ENCODE peak calls at places on chromosomes 13 and 19, in eight cellular contexts. One of them, this sample, is unnamed.

GRCh38 chr19:34244611-34245299 is 9.6 kb upstream of the GARRE1 start:
- DNase-seq in endothelial cell: no peak
- DNase-seq in cerebellar cortex: no peak
- DNase-seq in GM03348: peak; percentile 56
- DNase-seq in HS-27A: no peak
- DNase-seq in NCI-H1092 treated with DMSO at 0.1 percent for 48 hours: no peak
- DNase-seq in activated T-cell treated with anti-CD3 and anti-CD28 coated beads, Interleukin-2, amount 50 U/mL, for 72 hours: no peak
- DNase-seq in H54: no peak
- DNase-seq in this sample: no peak

GRCh38 chr19:10259162-10259905 is 7.3 kb downstream of the MRPL4 start:
- DNase-seq in NCI-H1092 treated with DMSO at 0.1 percent for 48 hours: peak; percentile 64
- DNase-seq in endothelial cell: peak; percentile 93
- DNase-seq in HS-27A: peak; percentile 60
- DNase-seq in GM03348: peak; percentile 83
- DNase-seq in cerebellar cortex: peak; percentile 83
- DNase-seq in H54: peak; percentile 58
- DNase-seq in activated T-cell treated with anti-CD3 and anti-CD28 coated beads, Interleukin-2, amount 50 U/mL, for 72 hours: peak; percentile 98
- DNase-seq in this sample: peak; percentile 70

GRCh38 chr13:114078501-114079451 is 53.6 kb downstream of the RASA3 start:
- DNase-seq in GM03348: peak; percentile 90
- DNase-seq in NCI-H1092 treated with DMSO at 0.1 percent for 48 hours: no peak
- DNase-seq in HS-27A: no peak
- DNase-seq in activated T-cell treated with anti-CD3 and anti-CD28 coated beads, Interleukin-2, amount 50 U/mL, for 72 hours: no peak
- DNase-seq in H54: no peak
- DNase-seq in cerebellar cortex: no peak
- DNase-seq in endothelial cell: no peak
- DNase-seq in this sample: no peak

GRCh38 chr13:84393981-84394625 is 511.8 kb upstream of the SLITRK1 start:
- DNase-seq in H54: no peak
- DNase-seq in NCI-H1092 treated with DMSO at 0.1 percent for 48 hours: no peak
- DNase-seq in activated T-cell treated with anti-CD3 and anti-CD28 coated beads, Interleukin-2, amount 50 U/mL, for 72 hours: no peak
- DNase-seq in HS-27A: no peak
- DNase-seq in GM03348: no peak
- DNase-seq in endothelial cell: no peak
- DNase-seq in cerebellar cortex: no peak
- DNase-seq in this sample: no peak

GRCh38 chr13:33524086-33524485 is 238.5 kb upstream of the STARD13 start:
- DNase-seq in H54: no peak
- DNase-seq in endothelial cell: no peak
- DNase-seq in HS-27A: peak; percentile 65
- DNase-seq in GM03348: peak; percentile 36
- DNase-seq in activated T-cell treated with anti-CD3 and anti-CD28 coated beads, Interleukin-2, amount 50 U/mL, for 72 hours: no peak
- DNase-seq in cerebellar cortex: no peak
- DNase-seq in NCI-H1092 treated with DMSO at 0.1 percent for 48 hours: no peak
- DNase-seq in this sample: no peak

GRCh38 chr13:65943024-65943423 is 1287.1 kb downstream of the PCDH9 start:
- DNase-seq in cerebellar cortex: no peak
- DNase-seq in endothelial cell: no peak
- DNase-seq in HS-27A: no peak
- DNase-seq in activated T-cell treated with anti-CD3 and anti-CD28 coated beads, Interleukin-2, amount 50 U/mL, for 72 hours: no peak
- DNase-seq in NCI-H1092 treated with DMSO at 0.1 percent for 48 hours: peak; percentile 34
- DNase-seq in GM03348: no peak
- DNase-seq in H54: no peak
- DNase-seq in this sample: no peak

GRCh38 chr13:30572859-30573275 is 44.9 kb upstream of the USPL1 start:
- DNase-seq in endothelial cell: no peak
- DNase-seq in GM03348: peak; percentile 56
- DNase-seq in NCI-H1092 treated with DMSO at 0.1 percent for 48 hours: peak; percentile 0
- DNase-seq in HS-27A: no peak
- DNase-seq in H54: no peak
- DNase-seq in activated T-cell treated with anti-CD3 and anti-CD28 coated beads, Interleukin-2, amount 50 U/mL, for 72 hours: no peak
- DNase-seq in cerebellar cortex: peak; percentile 28
- DNase-seq in this sample: no peak

GRCh38 chr13:50200988-50201387 is 185.7 kb downstream of the KCNRG start:
- DNase-seq in GM03348: no peak
- DNase-seq in NCI-H1092 treated with DMSO at 0.1 percent for 48 hours: no peak
- DNase-seq in endothelial cell: no peak
- DNase-seq in HS-27A: no peak
- DNase-seq in activated T-cell treated with anti-CD3 and anti-CD28 coated beads, Interleukin-2, amount 50 U/mL, for 72 hours: no peak
- DNase-seq in H54: no peak
- DNase-seq in cerebellar cortex: no peak
- DNase-seq in this sample: peak; percentile 67

GRCh38 chr19:6161271-6161850 is 25.9 kb downstream of the ACSBG2 start:
- DNase-seq in GM03348: no peak
- DNase-seq in HS-27A: no peak
- DNase-seq in H54: no peak
- DNase-seq in endothelial cell: no peak
- DNase-seq in activated T-cell treated with anti-CD3 and anti-CD28 coated beads, Interleukin-2, amount 50 U/mL, for 72 hours: peak; percentile 59
- DNase-seq in NCI-H1092 treated with DMSO at 0.1 percent for 48 hours: no peak
- DNase-seq in cerebellar cortex: peak; percentile 5
- DNase-seq in this sample: peak; percentile 89

GRCh38 chr13:100306444-100306999 is 217.6 kb downstream of the PCCA start:
- DNase-seq in activated T-cell treated with anti-CD3 and anti-CD28 coated beads, Interleukin-2, amount 50 U/mL, for 72 hours: no peak
- DNase-seq in cerebellar cortex: no peak
- DNase-seq in H54: no peak
- DNase-seq in GM03348: no peak
- DNase-seq in HS-27A: no peak
- DNase-seq in endothelial cell: no peak
- DNase-seq in NCI-H1092 treated with DMSO at 0.1 percent for 48 hours: no peak
- DNase-seq in this sample: no peak

GRCh38 chr19:49488046-49488862 is 846 bp downstream of the RPL13A start:
- DNase-seq in cerebellar cortex: no peak
- DNase-seq in endothelial cell: no peak
- DNase-seq in GM03348: no peak
- DNase-seq in HS-27A: no peak
- DNase-seq in H54: no peak
- DNase-seq in activated T-cell treated with anti-CD3 and anti-CD28 coated beads, Interleukin-2, amount 50 U/mL, for 72 hours: no peak
- DNase-seq in NCI-H1092 treated with DMSO at 0.1 percent for 48 hours: no peak
- DNase-seq in this sample: no peak

GRCh38 chr19:14432817-14433453 is at the start of gene PKN1:
- DNase-seq in activated T-cell treated with anti-CD3 and anti-CD28 coated beads, Interleukin-2, amount 50 U/mL, for 72 hours: peak; percentile 67
- DNase-seq in H54: no peak
- DNase-seq in NCI-H1092 treated with DMSO at 0.1 percent for 48 hours: peak; percentile 53
- DNase-seq in GM03348: peak; percentile 94
- DNase-seq in HS-27A: no peak
- DNase-seq in endothelial cell: peak; percentile 67
- DNase-seq in cerebellar cortex: peak; percentile 30
- DNase-seq in this sample: peak; percentile 90

GRCh38 chr19:45376045-45376724 is 5.8 kb upstream of the ERCC2 start:
- DNase-seq in HS-27A: peak; percentile 100
- DNase-seq in NCI-H1092 treated with DMSO at 0.1 percent for 48 hours: no peak
- DNase-seq in activated T-cell treated with anti-CD3 and anti-CD28 coated beads, Interleukin-2, amount 50 U/mL, for 72 hours: no peak
- DNase-seq in GM03348: peak; percentile 91
- DNase-seq in endothelial cell: no peak
- DNase-seq in cerebellar cortex: no peak
- DNase-seq in H54: peak; percentile 57
- DNase-seq in this sample: peak; percentile 2

GRCh38 chr19:55621673-55622231 is 2.6 kb downstream of the ZNF784 start:
- DNase-seq in cerebellar cortex: no peak
- DNase-seq in GM03348: no peak
- DNase-seq in HS-27A: no peak
- DNase-seq in H54: no peak
- DNase-seq in NCI-H1092 treated with DMSO at 0.1 percent for 48 hours: no peak
- DNase-seq in activated T-cell treated with anti-CD3 and anti-CD28 coated beads, Interleukin-2, amount 50 U/mL, for 72 hours: no peak
- DNase-seq in endothelial cell: no peak
- DNase-seq in this sample: no peak

GRCh38 chr19:55005684-55006488 is 32.2 kb downstream of the GP6 start:
- DNase-seq in endothelial cell: no peak
- DNase-seq in H54: peak; percentile 60
- DNase-seq in cerebellar cortex: peak; percentile 5
- DNase-seq in GM03348: no peak
- DNase-seq in NCI-H1092 treated with DMSO at 0.1 percent for 48 hours: no peak
- DNase-seq in activated T-cell treated with anti-CD3 and anti-CD28 coated beads, Interleukin-2, amount 50 U/mL, for 72 hours: peak; percentile 43
- DNase-seq in HS-27A: no peak
- DNase-seq in this sample: peak; percentile 94

GRCh38 chr19:19385131-19385899 is 20.2 kb upstream of the GATAD2A start:
- DNase-seq in endothelial cell: peak; percentile 100
- DNase-seq in activated T-cell treated with anti-CD3 and anti-CD28 coated beads, Interleukin-2, amount 50 U/mL, for 72 hours: peak; percentile 99
- DNase-seq in GM03348: peak; percentile 98
- DNase-seq in HS-27A: peak; percentile 96
- DNase-seq in NCI-H1092 treated with DMSO at 0.1 percent for 48 hours: peak; percentile 97
- DNase-seq in H54: peak; percentile 96
- DNase-seq in cerebellar cortex: peak; percentile 100
- DNase-seq in this sample: peak; percentile 100